ENCODE peak calls at places on chromosomes 7 and 10, in six cellular contexts. S is NCI-H446 treated with DMSO at 0.1 percent for 48 hours; C is AG04450; N is kidney tubule cell; Z is CD4-positive, CD25-positive, alpha-beta regulatory T cell; I is stimulated activated CD4-positive, alpha-beta T cell treated with anti-CD3 and anti-CD28 coated beads, Interleukin-1b, Interleukin-23, amount 100 ng/mL, for 24 hours. D is an unnamed sample.

GRCh38 chr10:123529146-123529760 is 136.9 kb upstream of the GPR26 start:
- DNase-seq in I (no peak), N (no peak), Z (no peak), S (no peak), C (no peak), D (no peak)

GRCh38 chr7:158353606-158354570 is 233.7 kb downstream of the PTPRN2 start:
- DNase-seq in N (peak), S (no peak), C (no peak), I (no peak), Z (peak), D (no peak)

GRCh38 chr7:78709658-78710057 is 743.8 kb downstream of the MAGI2 start:
- DNase-seq in C (no peak), Z (no peak), S (no peak), I (no peak), N (no peak), D (no peak)

GRCh38 chr7:76296743-76297740 is 5.4 kb upstream of the HSPB1 start:
- DNase-seq in I (no peak), Z (no peak), N (peak), C (peak), S (no peak), D (no peak)

GRCh38 chr7:66176914-66177313 is 28.2 kb upstream of the TPST1 start:
- DNase-seq in Z (no peak), S (no peak), N (no peak), C (no peak), I (no peak), D (no peak)

GRCh38 chr7:64098-64521 is 128.3 kb upstream of the FAM20C start:
- DNase-seq in Z (peak), S (no peak), N (peak), I (no peak), C (peak), D (no peak)

GRCh38 chr7:102466097-102466496 is 1.3 kb downstream of the LRWD1 start:
- DNase-seq in I (no peak), Z (no peak), S (no peak), N (no peak), C (no peak), D (no peak)

GRCh38 chr10:107091126-107091525 is 73.4 kb downstream of the SORCS1 start:
- DNase-seq in C (no peak), I (no peak), N (no peak), S (no peak), Z (no peak), D (no peak)

GRCh38 chr10:104314591-104315485 is 23.4 kb downstream of the ITPRIP start:
- DNase-seq in I (no peak), N (no peak), Z (no peak), C (no peak), S (no peak), D (no peak)

GRCh38 chr7:111510584-111511378 is 51.5 kb downstream of the IMMP2L start:
- DNase-seq in Z (no peak), C (no peak), I (no peak), N (peak), S (no peak), D (no peak)

GRCh38 chr7:105245398-105246099 is 143.2 kb downstream of the SRPK2 start:
- DNase-seq in S (no peak), C (no peak), N (peak), Z (no peak), I (no peak), D (no peak)

GRCh38 chr7:45184326-45185027 is 26.9 kb downstream of the RAMP3 start:
- DNase-seq in Z (no peak), C (no peak), N (no peak), S (no peak), I (no peak), D (no peak)

GRCh38 chr7:85025312-85025756 is 161.5 kb downstream of the SEMA3D start:
- DNase-seq in I (no peak), S (peak), N (peak), Z (no peak), C (no peak), D (no peak)

GRCh38 chr10:21832751-21833150 is 170.8 kb downstream of the DNAJC1 start:
- DNase-seq in C (no peak), S (no peak), Z (no peak), I (no peak), N (no peak), D (no peak)

GRCh38 chr7:82506208-82506607 is 62.6 kb upstream of the CACNA2D1 start:
- DNase-seq in N (no peak), S (no peak), Z (no peak), I (no peak), C (no peak), D (no peak)

GRCh38 chr7:30057741-30058140 is 29.5 kb downstream of the PLEKHA8 start:
- DNase-seq in N (no peak), S (no peak), C (no peak), I (no peak), Z (no peak), D (no peak)

GRCh38 chr10:47026301-47027107 is 115.3 kb downstream of the PTPN20 start:
- DNase-seq in I (no peak), Z (no peak), S (no peak), C (no peak), N (no peak), D (no peak)

GRCh38 chr10:114933588-114933987 is 4.4 kb upstream of the TRUB1 start:
- DNase-seq in I (no peak), C (no peak), Z (peak), S (no peak), N (no peak), D (no peak)

GRCh38 chr10:124701881-124702656 is 42.1 kb downstream of the FAM53B start:
- DNase-seq in S (no peak), C (no peak), I (no peak), N (no peak), Z (peak), D (no peak)